ENCODE peak calls at places on chromosomes 11 and 22, in eight cellular contexts. D, J, P, T, X, O, M and N are unnamed samples.
A peak's percentile ranks its signal among the peaks of the same experiment; 100 is the strongest.

GRCh38 chr11:121672630-121673487 is 220.1 kb upstream of the SORL1-AS1 start:
- DNase-seq in P (no peak), D (no peak), M (no peak), T (no peak), J (peak; percentile 19), X (no peak), O (no peak), N (no peak)

GRCh38 chr11:32225491-32226285 is 134.8 kb downstream of the RCN1 start:
- DNase-seq in P (peak; percentile 37), J (no peak), D (no peak), M (no peak), T (no peak), X (no peak), O (no peak), N (no peak)

GRCh38 chr11:18669211-18669593 is 29.4 kb upstream of the TMEM86A start:
- DNase-seq in J (no peak), O (no peak), M (no peak), D (no peak), X (peak; percentile 67), T (peak; percentile 1), P (peak; percentile 20), N (no peak)

GRCh38 chr11:111253131-111253530 is 7.6 kb downstream of the POU2AF2 start:
- DNase-seq in P (no peak), D (no peak), O (no peak), J (no peak), M (no peak), X (no peak), T (no peak), N (no peak)

GRCh38 chr22:31891366-31892079 is 52.8 kb upstream of the YWHAH start:
- DNase-seq in D (no peak), P (no peak), M (no peak), X (no peak), O (no peak), J (no peak), T (no peak), N (no peak)

GRCh38 chr11:92284558-92284957 is 59.9 kb downstream of the FAT3 start:
- DNase-seq in T (no peak), X (no peak), J (no peak), M (no peak), O (no peak), P (no peak), D (no peak), N (no peak)

GRCh38 chr22:31089101-31090100 is 8.3 kb downstream of the SMTN start:
- DNase-seq in J (peak; percentile 73), D (peak; percentile 84), P (no peak), O (peak; percentile 57), M (no peak), X (peak; percentile 55), T (no peak), N (peak; percentile 64)

GRCh38 chr11:6319879-6320410 is 356 bp downstream of the CAVIN3 start:
- DNase-seq in P (peak; percentile 97), T (peak; percentile 95), O (no peak), D (peak; percentile 79), X (peak; percentile 93), J (peak; percentile 74), M (no peak), N (peak; percentile 85)

GRCh38 chr11:33588056-33588455 is 112.6 kb downstream of the C11orf91 start:
- DNase-seq in O (no peak), M (no peak), X (peak; percentile 11), P (no peak), D (no peak), T (no peak), J (peak; percentile 42), N (peak; percentile 46)

GRCh38 chr22:32627091-32627490 is 152.5 kb downstream of the FBXO7 start:
- DNase-seq in O (no peak), P (no peak), D (no peak), M (no peak), J (no peak), X (no peak), T (no peak), N (no peak)

GRCh38 chr11:1406571-1407485 is 17.1 kb downstream of the BRSK2 start:
- DNase-seq in X (no peak), O (no peak), P (no peak), T (no peak), D (no peak), J (no peak), M (no peak), N (no peak)

GRCh38 chr11:5966958-5967357 is 1.3 kb downstream of the OR56A5 start:
- DNase-seq in D (no peak), X (no peak), P (no peak), J (no peak), M (no peak), O (no peak), T (no peak), N (no peak)